ENCODE peak calls at places on chromosomes 3 and 15, in nine cellular contexts. M, V, G, K, A, D, T, Y and O are unnamed samples.
A peak's percentile ranks its signal among the peaks of the same experiment; 100 is the strongest.

GRCh38 chr3:4571690-4572334 is 78.7 kb downstream of the ITPR1 start:
- DNase-seq in M (no peak), V (no peak), G (no peak), K (no peak), A (no peak), D (no peak), T (no peak), Y (no peak), O (no peak)

GRCh38 chr3:116440196-116440595 is 5.1 kb downstream of the LSAMP start:
- DNase-seq in M (peak; percentile 94), V (no peak), G (no peak), K (no peak), A (no peak), D (peak; percentile 92), T (no peak), Y (no peak), O (no peak)

GRCh38 chr3:184110316-184110725 is 13.5 kb downstream of the HTR3E start:
- DNase-seq in M (peak; percentile 79), V (no peak), G (no peak), K (no peak), A (no peak), D (peak; percentile 51), T (no peak), Y (no peak), O (no peak)

GRCh38 chr3:5078151-5078550 is 43.9 kb upstream of the ARL8B start:
- DNase-seq in M (peak; percentile 66), V (no peak), G (peak; percentile 15), K (no peak), A (no peak), D (peak; percentile 56), T (peak; percentile 89), Y (no peak), O (no peak)

GRCh38 chr15:73265536-73266153 is 103.1 kb downstream of the HCN4 start:
- DNase-seq in M (peak; percentile 43), V (no peak), G (no peak), K (peak; percentile 42), A (no peak), D (peak; percentile 27), T (peak; percentile 35), Y (no peak), O (no peak)

GRCh38 chr3:127019449-127019848 is 36.5 kb downstream of the PLXNA1 start:
- DNase-seq in M (peak; percentile 45), V (no peak), G (no peak), K (no peak), A (no peak), D (peak; percentile 35), T (peak; percentile 99), Y (no peak), O (no peak)

GRCh38 chr15:65580287-65580686 is 30.6 kb downstream of the INTS14 start:
- DNase-seq in M (peak; percentile 86), V (no peak), G (no peak), K (no peak), A (no peak), D (peak; percentile 60), T (peak; percentile 92), Y (no peak), O (no peak)

GRCh38 chr15:34818531-34818930 is 23.2 kb upstream of the ACTC1 start:
- DNase-seq in M (peak; percentile 75), V (no peak), G (no peak), K (no peak), A (no peak), D (peak; percentile 24), T (no peak), Y (no peak), O (no peak)

GRCh38 chr15:93997071-93997658 is 234.2 kb upstream of the MCTP2 start:
- DNase-seq in M (peak; percentile 4), V (no peak), G (no peak), K (no peak), A (no peak), D (no peak), T (no peak), Y (no peak), O (no peak)

GRCh38 chr3:180409170-180409569 is 192.8 kb upstream of the TTC14 start:
- DNase-seq in M (no peak), V (no peak), G (no peak), K (no peak), A (no peak), D (no peak), T (no peak), Y (no peak), O (no peak)

GRCh38 chr3:140008693-140008980 is 73.7 kb downstream of the CLSTN2 start:
- DNase-seq in M (no peak), V (no peak), G (no peak), K (no peak), A (no peak), D (no peak), T (no peak), Y (no peak), O (no peak)

DNA sequence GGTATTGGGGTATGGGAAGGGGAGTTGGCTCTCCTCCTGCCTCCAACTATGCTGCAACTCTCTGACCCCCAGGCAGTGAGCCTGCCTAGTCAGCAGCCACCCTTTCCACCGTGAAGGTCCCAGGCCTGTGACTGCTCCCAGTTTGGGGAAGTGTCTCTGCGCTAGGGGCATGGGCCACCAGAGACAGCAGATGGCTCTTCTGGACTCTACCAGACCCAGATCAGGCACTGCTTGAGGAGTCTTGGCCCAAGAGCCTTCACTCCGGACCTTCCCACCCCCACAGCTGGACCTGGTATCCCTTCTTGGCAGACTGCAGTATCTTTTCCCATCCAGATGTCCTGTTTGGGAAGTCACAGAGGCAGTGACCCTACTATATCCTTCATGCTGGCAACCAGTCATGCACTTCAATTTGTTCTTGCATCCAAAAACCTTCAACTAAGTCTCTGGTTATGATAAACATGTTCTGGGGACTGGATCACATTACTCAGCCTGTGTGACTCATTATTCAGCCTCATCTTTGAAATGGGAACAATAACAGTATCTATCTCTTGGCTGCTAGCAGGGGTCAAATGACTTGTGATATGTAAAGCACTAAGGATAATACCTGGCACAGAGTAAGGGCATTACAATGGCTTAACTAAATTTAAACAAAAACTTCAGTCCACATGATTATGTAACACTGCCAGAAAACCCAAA is 62.7 kb downstream of the POMGNT2 start:
- DNase-seq in M (no peak), V (no peak), G (no peak), K (no peak), A (no peak), D (no peak), T (no peak), Y (no peak), O (no peak)
- H3K9me3 ChIP-seq in M (no peaks in the 10 kb centered on the region), V (peaks cover 25% of the 10 kb centered on the region), G (no peaks in the 10 kb centered on the region), K (peaks cover 5% of the 10 kb centered on the region), A (no peaks in the 10 kb centered on the region), D (peaks cover 8% of the 10 kb centered on the region), T (peaks cover 8% of the 10 kb centered on the region), Y (peaks cover 8% of the 10 kb centered on the region), O (no peaks in the 10 kb centered on the region)

GRCh38 chr3:9691636-9692035 is 12.0 kb upstream of the CPNE9 start:
- DNase-seq in M (no peak), V (no peak), G (no peak), K (no peak), A (no peak), D (no peak), T (peak; percentile 73), Y (no peak), O (no peak)

GRCh38 chr3:9687514-9687913 is 16.1 kb upstream of the CPNE9 start:
- DNase-seq in M (no peak), V (no peak), G (no peak), K (no peak), A (no peak), D (no peak), T (no peak), Y (no peak), O (no peak)

GRCh38 chr3:9690451-9691450 is 12.9 kb upstream of the CPNE9 start:
- DNase-seq in M (no peak), V (no peak), G (no peak), K (no peak), A (no peak), D (peak; percentile 11), T (peak; percentile 85), Y (no peak), O (no peak)

GRCh38 chr3:9688961-9689360 is 14.7 kb upstream of the CPNE9 start:
- DNase-seq in M (no peak), V (no peak), G (no peak), K (no peak), A (no peak), D (no peak), T (peak; percentile 70), Y (no peak), O (no peak)

DNA sequence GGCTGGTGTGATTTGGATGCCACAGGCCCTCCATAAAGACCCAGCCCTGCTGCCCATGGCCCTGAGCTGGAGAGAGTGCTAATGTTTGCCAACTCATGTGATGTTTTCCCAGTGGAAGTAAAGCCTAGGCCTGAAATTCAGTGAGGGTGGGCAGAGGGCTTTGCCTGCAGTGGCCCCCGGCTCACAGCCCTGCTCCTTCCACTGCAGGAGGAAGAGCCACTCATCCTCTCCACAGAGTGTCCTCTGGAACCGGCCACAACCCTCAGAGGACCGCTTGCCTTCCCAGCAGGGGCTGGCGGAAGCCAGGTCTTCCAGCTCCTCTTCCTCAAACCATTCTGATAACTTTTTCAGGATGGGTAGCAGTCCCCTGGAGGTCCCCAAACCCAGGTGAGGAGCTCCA is 13.9 kb upstream of the CPNE9 start:
- DNase-seq in M (no peak), V (no peak), G (no peak), K (no peak), A (no peak), D (no peak), T (no peak), Y (no peak), O (no peak)
- H3K27ac ChIP-seq in M (no peak overlapping the region), V (no peak overlapping the region), G (no peak overlapping the region), K (no peak overlapping the region), A (no peak overlapping the region), D (no peak overlapping the region), T (no peak overlapping the region), Y (no peak overlapping the region), O (no peak overlapping the region)

GRCh38 chr3:65291448-65292091 is 603.8 kb upstream of the ADAMTS9 start:
- DNase-seq in M (no peak), V (no peak), G (no peak), K (no peak), A (no peak), D (no peak), T (no peak), Y (no peak), O (no peak)
- TF ChIP-seq CTCF in M (no peak), V (no peak), G (no peak), K (no peak), A (no peak), D (no peak), T (no peak), Y (no peak), O (no peak)

GRCh38 chr15:25065286-25065685 is 110.5 kb downstream of the SNRPN start:
- DNase-seq in M (no peak), V (no peak), G (peak; percentile 39), K (no peak), A (no peak), D (no peak), T (peak; percentile 65), Y (no peak), O (no peak)

GRCh38 chr15:25066708-25067107 is 111.9 kb downstream of the SNRPN start:
- DNase-seq in M (no peak), V (no peak), G (peak; percentile 41), K (no peak), A (no peak), D (no peak), T (no peak), Y (peak; percentile 12), O (no peak)

GRCh38 chr15:25068696-25069095 is 113.9 kb downstream of the SNRPN start:
- DNase-seq in M (no peak), V (no peak), G (no peak), K (no peak), A (no peak), D (no peak), T (no peak), Y (peak; percentile 10), O (no peak)

GRCh38 chr15:25065876-25066275 is 111.1 kb downstream of the SNRPN start:
- DNase-seq in M (no peak), V (no peak), G (peak; percentile 22), K (no peak), A (no peak), D (no peak), T (no peak), Y (peak; percentile 50), O (no peak)

GRCh38 chr15:25067725-25068309 is 113.0 kb downstream of the SNRPN start:
- DNase-seq in M (no peak), V (no peak), G (peak; percentile 26), K (no peak), A (no peak), D (no peak), T (no peak), Y (peak; percentile 25), O (no peak)
- H3K9me3 ChIP-seq in M (peaks cover 100% of the 10 kb centered on the region), V (peaks cover 100% of the 10 kb centered on the region), G (peaks cover 92% of the 10 kb centered on the region), K (peaks cover 99% of the 10 kb centered on the region), A (peaks cover 31% of the 10 kb centered on the region), D (peaks cover 100% of the 10 kb centered on the region), T (peaks cover 96% of the 10 kb centered on the region), Y (peaks cover 100% of the 10 kb centered on the region), O (peaks cover 15% of the 10 kb centered on the region)